ENCODE peak calls at places on chromosomes 12 and 14, in four cellular contexts. One of them, this sample, is unnamed.

GRCh38 chr12:101875112-101875961 is 2.0 kb upstream of the DRAM1 start:
- DNase-seq in Calu3: no peak
- DNase-seq in foreskin fibroblast: peak
- DNase-seq in astrocyte of the spinal cord: peak
- DNase-seq in this sample: no peak

GRCh38 chr14:69487771-69488170 is 3.2 kb downstream of the PLEKHD1 start:
- DNase-seq in foreskin fibroblast: no peak
- DNase-seq in astrocyte of the spinal cord: no peak
- DNase-seq in Calu3: no peak
- DNase-seq in this sample: no peak

GRCh38 chr12:8781326-8781725 is 41.1 kb upstream of the A2ML1 start:
- DNase-seq in Calu3: no peak
- DNase-seq in foreskin fibroblast: no peak
- DNase-seq in astrocyte of the spinal cord: no peak
- DNase-seq in this sample: no peak

GRCh38 chr12:4302881-4303280 is 18.1 kb upstream of the TIGAR start:
- DNase-seq in astrocyte of the spinal cord: no peak
- DNase-seq in foreskin fibroblast: no peak
- DNase-seq in Calu3: no peak
- DNase-seq in this sample: no peak

GRCh38 chr12:11840350-11840749 is 190.9 kb downstream of the ETV6 start:
- DNase-seq in foreskin fibroblast: no peak
- DNase-seq in Calu3: no peak
- DNase-seq in astrocyte of the spinal cord: no peak
- DNase-seq in this sample: no peak

GRCh38 chr14:98154254-98154653 is 1117.7 kb downstream of the BCL11B start:
- DNase-seq in astrocyte of the spinal cord: no peak
- DNase-seq in foreskin fibroblast: no peak
- DNase-seq in Calu3: no peak
- DNase-seq in this sample: no peak

GRCh38 chr12:111457071-111457470 is 51.3 kb downstream of the SH2B3 start:
- DNase-seq in Calu3: no peak
- DNase-seq in foreskin fibroblast: no peak
- DNase-seq in astrocyte of the spinal cord: no peak
- DNase-seq in this sample: no peak

GRCh38 chr12:42625611-42626010 is 36.1 kb upstream of the PRICKLE1 start:
- DNase-seq in Calu3: no peak
- DNase-seq in astrocyte of the spinal cord: no peak
- DNase-seq in foreskin fibroblast: no peak
- DNase-seq in this sample: no peak

DNA sequence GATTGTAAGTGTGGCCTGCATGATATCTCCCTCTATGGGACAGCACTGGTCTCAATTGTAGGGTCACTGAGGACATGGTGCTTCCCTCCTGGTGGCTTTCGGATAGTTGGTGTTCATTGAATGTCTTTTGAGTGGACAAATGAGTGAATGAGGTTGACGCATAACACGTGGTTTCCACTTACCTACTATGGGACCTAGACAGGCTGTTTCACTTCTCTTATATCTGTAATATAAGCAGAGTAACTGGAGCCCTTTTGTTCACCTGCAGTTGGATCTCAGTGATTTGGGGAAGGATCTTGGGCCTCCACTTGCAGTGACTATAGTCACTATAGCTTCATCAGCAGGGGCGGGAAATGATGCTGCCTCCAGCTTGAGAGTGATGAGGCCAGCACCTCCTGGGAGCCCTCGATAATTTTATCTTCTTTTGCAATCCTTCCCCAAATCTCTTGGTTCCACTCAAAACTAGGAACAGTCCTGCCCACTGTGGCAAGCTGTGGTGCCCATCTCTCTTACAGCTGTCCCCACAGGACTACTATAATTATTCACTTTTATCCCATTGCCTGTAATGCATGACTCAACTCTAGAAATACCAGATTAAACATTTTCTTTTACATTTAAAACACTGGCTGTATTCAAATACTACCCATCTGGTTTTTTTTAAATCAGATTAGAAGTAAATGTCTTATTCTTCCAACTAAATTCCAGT is 242.9 kb downstream of the CHST11 start:
- DNase-seq in foreskin fibroblast: peak
- DNase-seq in Calu3: no peak
- DNase-seq in astrocyte of the spinal cord: no peak
- DNase-seq in this sample: no peak
- TF ChIP-seq CTCF in foreskin fibroblast: no peak
- TF ChIP-seq CTCF in Calu3: no peak
- TF ChIP-seq CTCF in astrocyte of the spinal cord: no peak
- TF ChIP-seq CTCF in this sample: no peak

DNA sequence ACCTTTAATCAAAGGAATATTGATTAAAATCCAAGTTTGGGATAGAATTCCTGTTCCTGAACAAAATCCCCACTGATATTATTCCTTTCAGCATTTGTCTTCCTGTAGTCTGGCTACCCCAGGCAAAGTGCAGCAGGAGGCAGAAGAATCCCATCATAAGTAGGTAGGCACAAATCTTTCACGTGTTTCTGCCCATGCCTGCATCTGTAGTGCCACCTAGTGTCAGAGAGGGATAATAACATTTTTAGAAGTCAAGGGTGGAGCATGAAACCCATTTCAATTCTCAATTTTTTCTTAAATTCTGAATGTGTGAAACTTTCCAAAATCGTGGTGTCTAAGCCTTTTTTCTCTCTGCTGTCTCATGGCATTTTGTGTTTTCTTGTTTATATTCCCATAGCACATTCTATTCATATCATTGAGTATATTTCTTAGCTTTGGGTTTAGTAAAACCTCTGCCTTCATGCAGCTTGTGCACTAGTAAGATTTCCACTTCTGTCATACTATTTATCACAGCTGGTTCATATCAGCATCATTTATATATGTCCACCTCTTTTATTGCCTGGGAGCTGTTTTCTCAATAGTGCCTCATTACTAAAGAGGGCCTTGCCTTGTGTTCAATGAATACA is 47.8 kb upstream of the RERG start:
- DNase-seq in astrocyte of the spinal cord: peak
- DNase-seq in foreskin fibroblast: peak
- DNase-seq in Calu3: peak
- DNase-seq in this sample: peak
- TF ChIP-seq CTCF in astrocyte of the spinal cord: peak
- TF ChIP-seq CTCF in foreskin fibroblast: peak
- TF ChIP-seq CTCF in Calu3: peak
- TF ChIP-seq CTCF in this sample: peak

DNA sequence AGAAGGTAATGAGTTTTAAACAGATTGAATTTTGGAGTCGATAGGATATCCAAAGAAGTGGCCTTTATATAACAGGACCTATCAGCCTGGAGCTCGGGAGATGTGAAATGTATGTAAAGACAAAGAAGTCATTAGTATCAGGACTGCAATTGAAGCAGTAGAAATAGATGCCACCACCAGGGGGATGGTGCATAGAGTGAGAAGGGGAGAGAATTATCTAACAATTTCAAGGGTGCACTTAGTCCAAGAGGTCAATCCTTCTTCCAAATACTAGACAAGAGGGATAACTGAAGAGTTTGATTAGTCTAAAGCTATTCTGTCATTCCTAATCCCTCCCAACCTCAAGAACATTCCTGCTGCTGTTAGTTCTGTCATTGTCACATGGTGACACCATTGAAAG is 127.8 kb downstream of the CFAP54 start:
- DNase-seq in astrocyte of the spinal cord: no peak
- DNase-seq in foreskin fibroblast: no peak
- DNase-seq in Calu3: no peak
- DNase-seq in this sample: no peak
- TF ChIP-seq CTCF in astrocyte of the spinal cord: peak
- TF ChIP-seq CTCF in foreskin fibroblast: no peak
- TF ChIP-seq CTCF in Calu3: no peak
- TF ChIP-seq CTCF in this sample: no peak

GRCh38 chr12:6644903-6645302 is 2.3 kb downstream of the ACRBP start:
- DNase-seq in astrocyte of the spinal cord: no peak
- DNase-seq in foreskin fibroblast: no peak
- DNase-seq in Calu3: no peak
- DNase-seq in this sample: no peak
- TF ChIP-seq CTCF in astrocyte of the spinal cord: peak
- TF ChIP-seq CTCF in foreskin fibroblast: no peak
- TF ChIP-seq CTCF in Calu3: no peak
- TF ChIP-seq CTCF in this sample: peak

This sample was measured in D721Med.